ENCODE peak calls at places on chromosomes 5 and 9, in four cellular contexts. F is A549, B is DND-41, A is neural progenitor cell. V is an unnamed sample.

GRCh38 chr9:92561374-92562329 is 25.9 kb upstream of the ECM2 start:
- DNase-seq in B (no peak), F (no peak), A (no peak), V (no peak)

GRCh38 chr9:86674475-86674874 is 272.8 kb downstream of the GAS1 start:
- DNase-seq in F (no peak), B (no peak), A (no peak), V (no peak)

GRCh38 chr5:61907995-61908394 is 398.0 kb upstream of the KIF2A start:
- DNase-seq in F (no peak), A (no peak), B (no peak), V (no peak)

GRCh38 chr5:179345429-179346321 is at the start of gene ADAMTS2:
- DNase-seq in F (no peak), B (peak; percentile 68), A (peak; percentile 88), V (peak; percentile 99)

GRCh38 chr5:72937517-72938061 is 18.3 kb upstream of the FCHO2 start:
- DNase-seq in F (no peak), A (no peak), B (no peak), V (peak; percentile 66)

GRCh38 chr5:352639-353598 is 31.4 kb downstream of the AHRR start:
- DNase-seq in B (no peak), F (no peak), A (no peak), V (peak; percentile 88)

GRCh38 chr5:180067986-180068385 is 3.6 kb downstream of the RNF130 start:
- DNase-seq in B (no peak), A (peak; percentile 47), F (no peak), V (no peak)

GRCh38 chr9:18568969-18569368 is 95.0 kb downstream of the ADAMTSL1 start:
- DNase-seq in A (no peak), B (no peak), F (no peak), V (no peak)

GRCh38 chr5:132274050-132274869 is 16.8 kb downstream of the PDLIM4 start:
- DNase-seq in A (no peak), F (no peak), B (no peak), V (peak; percentile 79)

GRCh38 chr9:133974631-133975341 is 17.3 kb downstream of the VAV2 start:
- DNase-seq in A (no peak), B (no peak), F (no peak), V (peak; percentile 56)

GRCh38 chr5:125190232-125191051 is 444.0 kb upstream of the ZNF608 start:
- DNase-seq in F (no peak), A (no peak), B (no peak), V (no peak)

GRCh38 chr9:113221800-113222481 is 597 bp downstream of the SLC31A1 start:
- DNase-seq in A (no peak), B (peak; percentile 6), F (no peak), V (peak; percentile 57)

GRCh38 chr9:26375448-26375847 is 517.2 kb downstream of the CAAP1 start:
- DNase-seq in A (no peak), B (no peak), F (no peak), V (no peak)

GRCh38 chr9:128415222-128415621 is 5.4 kb upstream of the CERCAM start:
- DNase-seq in B (no peak), A (no peak), F (no peak), V (peak; percentile 52)

GRCh38 chr9:128419061-128419925 is 1.4 kb upstream of the CERCAM start:
- DNase-seq in F (no peak), B (no peak), A (peak; percentile 22), V (peak; percentile 77)

GRCh38 chr9:128414461-128414860 is 6.2 kb upstream of the CERCAM start:
- DNase-seq in A (peak; percentile 26), F (peak; percentile 55), B (no peak), V (peak; percentile 57)

GRCh38 chr9:128416432-128417019 is 4.1 kb upstream of the CERCAM start:
- DNase-seq in A (no peak), B (no peak), F (no peak), V (peak; percentile 44)

DNA sequence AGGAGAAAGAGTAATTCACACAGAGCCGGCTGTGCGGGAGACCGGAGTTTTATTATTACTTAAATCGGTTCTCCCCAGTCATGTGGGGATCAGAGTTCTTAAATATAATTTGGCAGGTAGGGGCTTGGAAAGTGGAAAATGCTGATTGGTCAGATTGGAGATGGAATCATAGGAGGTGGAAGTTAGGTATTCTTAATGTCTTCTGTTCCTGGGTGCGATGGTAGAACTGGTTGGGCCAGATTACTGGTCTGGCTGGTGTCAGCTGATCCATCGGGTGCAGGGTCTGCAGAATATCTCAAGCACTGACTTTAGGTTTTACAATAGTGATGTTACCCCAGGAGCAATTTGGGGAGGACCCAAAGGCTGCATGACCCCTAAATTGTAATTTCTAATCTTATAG is 4.6 kb upstream of the CERCAM start:
- DNase-seq in B (no peak), A (no peak), F (no peak), V (peak; percentile 32)
- H3K4me2 ChIP-seq in B (no peak overlapping the region), A (no peak overlapping the region), F (no peak overlapping the region), V (no peak overlapping the region)

DNA sequence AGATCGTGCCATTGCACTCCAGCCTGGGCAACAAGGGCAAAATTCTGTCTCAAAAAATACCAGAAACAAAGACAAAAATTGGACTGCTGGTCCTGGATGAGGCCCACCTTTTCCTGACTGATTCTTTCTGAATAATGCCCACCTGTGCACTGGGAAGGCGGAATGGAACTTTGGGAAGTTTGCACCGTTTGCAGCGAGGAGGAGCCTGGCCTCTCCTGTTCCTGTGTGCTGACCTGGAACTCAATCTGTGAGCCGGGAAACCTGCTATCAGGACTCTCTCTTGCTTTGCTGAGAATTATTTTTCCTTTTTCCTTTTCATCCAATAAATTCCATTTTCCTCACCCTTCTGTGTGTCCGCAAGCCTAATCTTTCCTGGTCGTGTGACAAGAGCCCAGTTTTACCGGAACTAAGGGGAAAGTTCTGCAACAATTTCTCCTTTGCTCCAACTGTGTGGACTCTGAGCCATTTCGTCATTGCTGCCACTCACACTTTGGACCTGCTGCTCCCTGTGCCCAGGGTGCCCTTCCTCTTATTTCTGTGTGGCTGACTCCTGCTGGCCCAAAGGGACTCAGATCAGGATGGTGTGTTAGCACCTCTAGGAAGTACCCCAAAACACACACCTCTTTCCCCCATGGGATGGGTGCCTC is 4.5 kb upstream of the GLRX start:
- DNase-seq in A (no peak), F (no peak), B (no peak), V (no peak)
- H3K4me3 ChIP-seq in A (no peak overlapping the region), F (no peak overlapping the region), B (no peak overlapping the region), V (no peak overlapping the region)

GRCh38 chr5:23352437-23352836 is 155.0 kb upstream of the PRDM9 start:
- DNase-seq in A (peak; percentile 60), B (no peak), F (peak; percentile 68), V (no peak)
- TF ChIP-seq CTCF in A (peak; percentile 57), B (no peak), F (peak; percentile 29), V (no peak)

GRCh38 chr9:124475158-124475867 is 25.1 kb downstream of the ADGRD2 start:
- DNase-seq in B (peak; percentile 9), A (peak; percentile 50), F (no peak), V (no peak)

GRCh38 chr9:124478014-124478753 is 27.9 kb downstream of the ADGRD2 start:
- DNase-seq in F (no peak), B (no peak), A (peak; percentile 46), V (no peak)

GRCh38 chr9:124479371-124479770 is 27.8 kb downstream of the NR5A1 start:
- DNase-seq in B (no peak), A (no peak), F (no peak), V (no peak)

GRCh38 chr9:124475868-124476690 is 25.8 kb downstream of the ADGRD2 start:
- DNase-seq in F (no peak), A (no peak), B (no peak), V (no peak)

GRCh38 chr9:124477211-124478013 is 27.2 kb downstream of the ADGRD2 start:
- DNase-seq in F (peak; percentile 24), A (peak; percentile 82), B (no peak), V (no peak)
- H3K4me2 ChIP-seq in F (peak overlapping the region; percentile 84), A (peak overlapping the region; percentile 78), B (no peak overlapping the region), V (no peak overlapping the region)

GRCh38 chr9:2210201-2210600 is 195.1 kb downstream of the SMARCA2 start:
- DNase-seq in A (no peak), F (no peak), B (no peak), V (peak; percentile 84)
- H3K4me3 ChIP-seq in A (no peak overlapping the region), F (no peak overlapping the region), B (no peak overlapping the region), V (no peak overlapping the region)

GRCh38 chr9:31415184-31415583 is 969.3 kb upstream of the ACO1 start:
- DNase-seq in B (no peak), F (no peak), A (no peak), V (no peak)

DNA sequence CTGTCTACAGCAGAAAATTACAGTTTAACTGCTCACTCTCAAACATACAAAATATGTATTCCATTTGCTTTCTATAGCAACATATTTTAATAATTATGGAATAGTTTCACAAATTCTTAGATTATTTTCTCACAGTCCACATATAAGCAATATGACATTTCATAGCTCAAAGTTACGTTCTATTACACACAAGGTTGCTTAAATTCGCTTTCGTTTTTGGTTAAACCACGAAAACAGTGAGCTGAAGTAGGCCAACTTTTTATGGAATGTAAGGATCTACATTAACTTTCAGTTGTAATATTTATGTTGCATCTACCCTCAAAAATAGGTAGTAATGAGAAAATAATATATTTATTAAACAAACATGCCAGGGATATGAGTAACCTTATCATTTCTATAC is 966.0 kb upstream of the ACO1 start:
- DNase-seq in A (no peak), F (no peak), B (no peak), V (no peak)
- TF ChIP-seq CTCF in A (no peak), F (no peak), B (no peak), V (no peak)

DNA sequence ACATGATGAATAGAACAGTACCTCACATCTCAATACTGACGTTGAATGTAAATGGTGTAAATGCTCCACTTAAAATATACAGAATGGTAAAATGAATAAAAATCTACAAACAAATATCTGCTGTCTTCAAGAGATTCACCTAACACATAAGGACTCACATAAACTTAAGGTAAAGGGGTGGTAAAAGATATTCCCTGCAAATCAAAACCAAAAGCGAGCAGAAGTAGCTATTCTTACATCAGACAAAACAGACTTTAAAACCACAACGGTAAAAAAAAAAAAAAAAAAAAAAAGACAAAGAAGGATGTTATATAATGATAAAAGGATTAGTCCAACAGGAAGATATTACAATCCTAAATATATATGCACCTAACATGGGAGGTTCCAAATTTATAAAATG is 214.0 kb upstream of the MAST4 start:
- DNase-seq in F (no peak), A (no peak), B (no peak), V (no peak)
- H3K4me2 ChIP-seq in F (no peak overlapping the region), A (no peak overlapping the region), B (no peak overlapping the region), V (no peak overlapping the region)

GRCh38 chr9:35110327-35110758 is 5.3 kb downstream of the ATOSB start:
- DNase-seq in B (no peak), A (no peak), F (peak; percentile 39), V (peak; percentile 96)
- H3K4me3 ChIP-seq in B (peak overlapping the region; percentile 57), A (no peak overlapping the region), F (peak overlapping the region; percentile 68), V (peak overlapping the region; percentile 94)

DNA sequence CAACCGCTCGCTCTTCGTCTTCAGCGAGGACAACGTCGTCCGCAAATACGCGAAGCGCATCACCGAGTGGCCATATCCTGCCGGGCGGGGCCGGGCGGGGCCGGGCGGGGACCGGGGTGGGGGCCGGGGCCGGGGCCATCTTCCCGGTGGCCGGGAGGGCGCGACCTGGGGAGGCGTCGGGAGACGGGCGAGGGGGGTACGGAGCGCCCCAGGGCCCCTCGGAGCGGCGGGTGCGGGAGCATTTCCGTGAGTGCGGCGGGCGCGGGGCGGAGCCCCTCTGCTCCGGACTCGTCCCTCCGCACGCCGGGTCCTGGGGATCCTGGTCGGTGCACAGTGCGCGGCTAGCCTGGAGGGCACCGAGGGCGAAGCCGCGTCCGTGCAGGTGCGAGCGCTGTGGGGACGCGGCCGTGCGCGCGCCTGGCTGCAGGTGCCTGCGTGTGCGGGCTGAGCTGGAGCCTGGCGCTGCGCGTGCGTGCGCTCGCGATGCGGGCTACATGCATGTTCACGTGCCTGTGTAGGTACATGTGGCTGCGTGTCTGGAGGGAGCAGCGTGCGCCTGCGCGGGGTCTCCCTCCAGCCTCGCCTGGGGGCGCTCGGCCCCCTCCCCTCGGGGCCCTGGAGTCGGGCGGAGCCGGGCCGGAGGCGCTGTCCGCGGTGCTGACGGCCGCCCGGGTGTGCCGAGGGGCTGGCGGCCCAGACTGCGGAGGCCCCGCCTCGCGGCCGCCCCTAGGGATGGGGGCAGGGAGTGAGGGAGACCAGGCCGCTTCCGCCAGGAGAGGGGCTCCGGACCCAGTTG is 762 bp downstream of the CACNA1B start:
- DNase-seq in B (no peak), F (no peak), A (peak; percentile 96), V (peak; percentile 95)
- TF ChIP-seq CTCF in B (no peak), F (no peak), A (peak; percentile 46), V (no peak)

V was measured in osteoblast.